ENCODE peak calls at places on chromosome X, in five cellular contexts. H is thoracic aorta, W is right cardiac atrium, F is MG63, S is MM.1S. U is an unnamed sample.

GRCh38 chrX:18619288-18619687 is 52.6 kb downstream of the RS1 start:
- DNase-seq in H (no peak), F (no peak), W (no peak), S (no peak), U (no peak)

GRCh38 chrX:132648870-132649269 is 160.0 kb upstream of the MBNL3 start:
- DNase-seq in W (no peak), S (no peak), F (no peak), H (no peak), U (no peak)

GRCh38 chrX:73851014-73852009 is 288.3 kb downstream of the CHIC1 start:
- DNase-seq in W (peak; percentile 87), H (no peak), S (peak; percentile 85), F (no peak), U (no peak)

GRCh38 chrX:97556359-97556758 is 672.7 kb downstream of the RPA4 start:
- DNase-seq in F (no peak), S (no peak), W (no peak), H (no peak), U (no peak)

GRCh38 chrX:97844943-97845342 is 961.2 kb downstream of the RPA4 start:
- DNase-seq in F (no peak), S (no peak), W (no peak), H (no peak), U (no peak)

GRCh38 chrX:110022555-110023448 is 19.9 kb downstream of the TMEM164 start:
- DNase-seq in F (no peak), S (no peak), H (no peak), W (no peak), U (no peak)

GRCh38 chrX:14529288-14529989 is at the start of gene GLRA2:
- DNase-seq in F (no peak), H (no peak), S (peak; percentile 33), W (no peak), U (no peak)

GRCh38 chrX:119885554-119886428 is 9.9 kb upstream of the AKAP14 start:
- DNase-seq in H (no peak), F (peak; percentile 11), S (peak; percentile 93), W (no peak), U (peak; percentile 7)

GRCh38 chrX:67607436-67607835 is 63.6 kb downstream of the AR start:
- DNase-seq in S (no peak), H (no peak), F (no peak), W (no peak), U (peak; percentile 49)

GRCh38 chrX:67342138-67342537 is 201.7 kb upstream of the AR start:
- DNase-seq in W (no peak), F (no peak), H (no peak), S (no peak), U (no peak)

GRCh38 chrX:52979993-52980392 is 21.7 kb upstream of the FAM156A start:
- DNase-seq in S (no peak), H (no peak), W (no peak), F (no peak), U (no peak)

GRCh38 chrX:38312436-38312835 is 14.9 kb downstream of the RPGR start:
- DNase-seq in S (no peak), H (no peak), W (no peak), F (peak; percentile 45), U (peak; percentile 48)

GRCh38 chrX:153441981-153442380 is 3.9 kb downstream of the TREX2 start:
- DNase-seq in S (no peak), W (no peak), H (no peak), F (no peak), U (no peak)

GRCh38 chrX:70480660-70481018 is 36.0 kb downstream of the DLG3 start:
- DNase-seq in H (no peak), W (peak; percentile 24), F (no peak), S (no peak), U (no peak)

GRCh38 chrX:63350551-63350950 is 581 bp downstream of the SPIN4 start:
- DNase-seq in S (peak; percentile 13), H (no peak), W (no peak), F (peak; percentile 13), U (no peak)

GRCh38 chrX:30572678-30573077 is 4.9 kb downstream of the TASL start:
- DNase-seq in W (no peak), H (no peak), S (no peak), F (no peak), U (no peak)
- H3K4me3 ChIP-seq in W (no peak overlapping the region), H (no peak overlapping the region), S (peak overlapping the region; percentile 46), F (no peak overlapping the region), U (no peak overlapping the region)

DNA sequence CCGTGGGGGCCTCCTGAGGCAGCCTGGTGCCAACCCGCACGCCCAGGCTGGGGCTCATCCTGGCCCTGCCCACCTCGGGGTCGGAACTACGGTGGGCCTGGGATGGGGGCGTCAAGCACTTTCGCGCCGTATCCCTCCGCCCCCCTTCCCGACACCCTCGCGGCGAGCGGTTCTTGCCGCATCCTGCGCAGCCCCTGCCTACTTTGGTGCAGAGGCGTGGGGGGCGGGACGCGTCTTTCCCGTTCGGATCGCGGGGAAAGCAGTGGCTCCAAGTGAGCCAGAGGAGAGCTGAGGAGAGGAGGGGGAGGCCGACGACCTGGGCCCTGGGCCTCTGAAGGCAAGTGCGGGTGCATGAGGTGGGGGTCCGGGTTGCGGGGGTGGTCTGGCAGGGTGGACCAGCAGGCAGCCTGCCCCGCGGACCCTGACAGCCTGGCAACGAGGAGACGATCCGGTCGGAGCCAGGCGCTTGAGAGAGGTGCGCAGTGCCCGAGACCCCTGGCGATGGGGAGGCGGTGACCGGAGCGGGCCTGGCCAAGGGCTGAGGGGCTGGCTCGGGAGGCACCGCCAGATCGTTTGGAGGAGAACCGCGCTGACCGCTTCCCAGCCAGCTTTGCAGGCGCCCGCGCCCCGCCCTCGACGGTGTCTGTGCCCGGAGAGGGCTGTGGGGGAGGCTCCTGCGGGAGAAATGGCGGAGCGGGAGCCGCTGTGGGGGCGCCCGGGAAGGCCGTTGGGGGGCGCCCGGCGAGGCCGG is at the start of gene GPRASP2:
- DNase-seq in F (peak; percentile 31), S (no peak), W (peak; percentile 70), H (no peak), U (no peak)
- H3K4me3 ChIP-seq in F (peak within 1 kb of the TSS; percentile 51), S (no peak within 1 kb of the TSS), W (peak within 1 kb of the TSS; percentile 53), H (peak within 1 kb of the TSS; percentile 82), U (peak within 1 kb of the TSS; percentile 52)

GRCh38 chrX:129779086-129779672 is 570 bp upstream of the SASH3 start:
- DNase-seq in H (no peak), W (no peak), F (no peak), S (no peak), U (no peak)
- H3K4me3 ChIP-seq in H (no peak overlapping the region), W (no peak overlapping the region), F (no peak overlapping the region), S (peak overlapping the region; percentile 91), U (no peak overlapping the region)

GRCh38 chrX:17473021-17473420 is 98.0 kb downstream of the NHS start:
- DNase-seq in H (no peak), W (no peak), S (no peak), F (no peak), U (no peak)

GRCh38 chrX:17476411-17476810 is 101.4 kb downstream of the NHS start:
- DNase-seq in F (no peak), W (no peak), H (no peak), S (no peak), U (no peak)

GRCh38 chrX:17472424-17472823 is 97.4 kb downstream of the NHS start:
- DNase-seq in H (no peak), S (no peak), F (no peak), W (no peak), U (no peak)

GRCh38 chrX:17474892-17475291 is 99.9 kb downstream of the NHS start:
- DNase-seq in S (no peak), F (no peak), H (no peak), W (no peak), U (no peak)

DNA sequence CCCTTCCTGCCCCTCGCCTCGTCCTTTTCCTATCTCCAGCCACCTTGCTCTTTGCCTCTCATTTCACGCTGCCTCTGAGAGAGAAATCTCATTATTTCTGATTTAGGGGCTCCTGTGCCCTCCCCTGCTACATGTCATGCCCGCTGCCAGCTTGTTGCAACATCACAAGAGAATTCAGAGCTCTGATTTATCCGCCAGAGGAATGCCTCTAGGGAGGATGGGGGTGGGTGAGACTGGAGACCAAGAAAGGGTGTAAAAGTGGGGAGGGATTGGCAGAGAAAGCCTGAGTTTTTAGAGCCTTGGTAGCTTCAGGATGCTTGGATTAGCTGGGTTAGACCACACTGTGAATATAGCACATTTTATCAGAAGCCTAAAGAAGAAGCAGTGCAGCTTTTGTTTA is 100.8 kb downstream of the NHS start:
- DNase-seq in S (no peak), H (no peak), F (peak; percentile 3), W (peak; percentile 17), U (no peak)
- H3K4me3 ChIP-seq in S (no peak overlapping the region), H (no peak overlapping the region), F (no peak overlapping the region), W (no peak overlapping the region), U (no peak overlapping the region)

GRCh38 chrX:47144626-47145407 is at the start of the genes NDUFB11 and RBM10:
- DNase-seq in H (peak; percentile 76), S (peak; percentile 93), W (peak; percentile 94), F (peak; percentile 95), U (peak; percentile 91)
- H3K4me3 ChIP-seq in H (peak within 1 kb of the TSS; percentile 83), S (peak within 1 kb of the TSS; percentile 85), W (peak within 1 kb of the TSS; percentile 88), F (peak within 1 kb of the TSS; percentile 83), U (peak within 1 kb of the TSS; percentile 71)

DNA sequence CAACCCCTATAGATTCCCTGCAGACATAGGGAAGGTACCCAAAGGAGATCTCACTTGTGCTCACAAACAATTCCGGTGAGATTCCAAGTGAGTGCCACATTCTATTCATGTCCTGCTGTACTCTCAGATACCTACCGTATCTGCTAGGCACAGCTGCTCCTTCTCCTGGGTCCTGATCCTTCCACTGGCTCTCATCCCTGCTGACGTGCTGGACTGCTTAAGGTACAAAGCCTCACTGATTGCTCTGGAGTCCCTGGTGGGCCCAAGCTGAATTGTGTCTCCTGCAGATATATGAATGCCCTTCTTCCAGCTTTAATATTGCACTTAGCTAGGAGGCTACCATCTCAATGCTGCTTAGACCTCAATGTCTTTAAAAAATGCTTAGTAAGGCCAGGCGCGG is 2.4 kb downstream of the TCEAL1 start:
- DNase-seq in S (no peak), W (no peak), H (no peak), F (no peak), U (no peak)
- H3K4me3 ChIP-seq in S (no peak overlapping the region), W (no peak overlapping the region), H (peak overlapping the region; percentile 86), F (no peak overlapping the region), U (no peak overlapping the region)

GRCh38 chrX:40085714-40086113 is 12.0 kb downstream of the BCOR start:
- DNase-seq in W (no peak), S (no peak), F (peak; percentile 60), H (no peak), U (no peak)

GRCh38 chrX:40083979-40084359 is 13.8 kb downstream of the BCOR start:
- DNase-seq in F (no peak), H (no peak), W (no peak), S (no peak), U (no peak)

GRCh38 chrX:40083120-40083978 is 14.4 kb downstream of the BCOR start:
- DNase-seq in S (no peak), F (no peak), H (no peak), W (no peak), U (no peak)

GRCh38 chrX:40085086-40085551 is 12.6 kb downstream of the BCOR start:
- DNase-seq in W (no peak), F (peak; percentile 64), H (no peak), S (no peak), U (peak; percentile 15)

GRCh38 chrX:40084471-40084870 is 13.3 kb downstream of the BCOR start:
- DNase-seq in F (no peak), H (no peak), S (no peak), W (no peak), U (no peak)
- H3K4me3 ChIP-seq in F (no peak overlapping the region), H (peak overlapping the region; percentile 71), S (no peak overlapping the region), W (no peak overlapping the region), U (no peak overlapping the region)

GRCh38 chrX:102154900-102155805 is 624 bp downstream of the BEX5 start:
- DNase-seq in F (no peak), S (peak; percentile 37), H (no peak), W (no peak), U (no peak)
- H3K4me3 ChIP-seq in F (no peak overlapping the region), S (peak overlapping the region; percentile 81), H (peak overlapping the region; percentile 77), W (peak overlapping the region; percentile 43), U (no peak overlapping the region)